ENCODE peak calls at places on chromosome 13, in four cellular contexts. D is ovary, E is endothelial cell of umbilical vein, L is ascending aorta. U is an unnamed sample. For H3K4me1, the result is how much of the 10 kb centered on the place peaks cover.

GRCh38 chr13:77389617-77389984 is 62.7 kb upstream of the MYCBP2 start:
- DNase-seq in D (no peak), L (no peak), E (no peak), U (no peak)

GRCh38 chr13:23321534-23322241 is 111.8 kb downstream of the SACS start:
- DNase-seq in D (no peak), L (no peak), E (peak), U (no peak)

GRCh38 chr13:22357132-22357531 is 686.3 kb downstream of the FGF9 start:
- DNase-seq in E (no peak), D (no peak), L (no peak), U (no peak)

GRCh38 chr13:50526771-50527567 is 316.5 kb downstream of the DLEU7 start:
- DNase-seq in L (no peak), E (no peak), D (no peak), U (no peak)

GRCh38 chr13:43057653-43058317 is 34.4 kb downstream of the DNAJC15 start:
- DNase-seq in L (no peak), D (no peak), E (peak), U (no peak)

GRCh38 chr13:59633290-59633689 is 530.4 kb downstream of the DIAPH3 start:
- DNase-seq in D (no peak), E (peak), L (no peak), U (no peak)

GRCh38 chr13:33279414-33279813 is 6.1 kb downstream of the STARD13 start:
- DNase-seq in E (no peak), L (no peak), D (no peak), U (no peak)

GRCh38 chr13:27005556-27005955 is 166.1 kb downstream of the USP12 start:
- DNase-seq in E (no peak), D (no peak), L (no peak), U (no peak)

GRCh38 chr13:41608779-41609178 is 151.4 kb downstream of the RGCC start:
- DNase-seq in L (no peak), E (no peak), D (no peak), U (no peak)

GRCh38 chr13:98326274-98326673 is 149.2 kb upstream of the RNF113B start:
- DNase-seq in D (no peak), L (no peak), E (no peak), U (no peak)
- H3K4me1 ChIP-seq in D (under half), L (under half), E (under half), U (under half)

GRCh38 chr13:29435125-29435911 is 160.2 kb downstream of the SLC7A1 start:
- DNase-seq in L (no peak), D (peak), E (no peak), U (no peak)
- H3K27ac ChIP-seq in L (peak), D (peak), E (no peak), U (no peak)

DNA sequence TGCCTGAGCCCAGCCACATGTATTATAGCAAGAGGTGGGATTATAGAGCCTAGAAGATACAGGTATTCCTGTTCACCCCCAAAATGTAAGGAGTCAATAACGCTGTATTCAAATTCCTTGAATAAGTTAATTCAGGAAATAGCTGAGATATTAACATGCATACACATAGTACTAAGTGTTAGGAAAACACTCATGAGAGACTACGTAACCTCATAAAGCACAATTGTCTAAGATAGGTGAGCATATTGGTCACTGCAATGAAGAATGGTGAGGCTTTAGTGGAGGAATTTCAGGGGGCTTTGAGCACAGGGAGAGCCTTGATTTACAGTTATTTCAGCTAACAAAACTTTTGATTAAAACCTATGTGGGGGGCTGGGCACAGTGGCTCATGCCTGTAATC is 161.6 kb downstream of the LMO7 start:
- DNase-seq in E (no peak), D (no peak), L (no peak), U (no peak)
- H3K4me1 ChIP-seq in E (under half), D (under half), L (under half), U (under half)

GRCh38 chr13:73171926-73172325 is 113.1 kb downstream of the KLF5 start:
- DNase-seq in D (no peak), L (no peak), E (no peak), U (no peak)
- H3K27ac ChIP-seq in D (no peak), L (no peak), E (no peak), U (no peak)

U was measured in testis.